ENCODE peak calls at places on chromosomes 12 and 14, in eight cellular contexts. One of them, this sample, is unnamed.
A peak's percentile ranks its signal among the peaks of the same experiment; 100 is the strongest.

GRCh38 chr12:79690606-79691298 is at the start of gene PAWR:
- DNase-seq in CD8-positive, alpha-beta T cell: no peak
- DNase-seq in heart left ventricle: peak; percentile 63
- DNase-seq in fibroblast of villous mesenchyme: peak; percentile 67
- DNase-seq in left lung: peak; percentile 91
- DNase-seq in A549: peak; percentile 59
- DNase-seq in cardiac muscle cell: peak; percentile 94
- DNase-seq in HCT116: peak; percentile 70
- DNase-seq in this sample: peak; percentile 63

GRCh38 chr14:92922883-92923743 is at the start of gene CHGA:
- DNase-seq in fibroblast of villous mesenchyme: peak; percentile 52
- DNase-seq in heart left ventricle: peak; percentile 61
- DNase-seq in CD8-positive, alpha-beta T cell: peak; percentile 32
- DNase-seq in HCT116: no peak
- DNase-seq in left lung: peak; percentile 87
- DNase-seq in cardiac muscle cell: peak; percentile 91
- DNase-seq in A549: peak; percentile 60
- DNase-seq in this sample: peak; percentile 29

GRCh38 chr12:19642305-19642704 is 203.0 kb downstream of the AEBP2 start:
- DNase-seq in HCT116: no peak
- DNase-seq in CD8-positive, alpha-beta T cell: no peak
- DNase-seq in fibroblast of villous mesenchyme: no peak
- DNase-seq in heart left ventricle: no peak
- DNase-seq in left lung: no peak
- DNase-seq in cardiac muscle cell: no peak
- DNase-seq in A549: no peak
- DNase-seq in this sample: no peak

GRCh38 chr12:125376422-125376821 is 311.2 kb downstream of the AACS start:
- DNase-seq in CD8-positive, alpha-beta T cell: no peak
- DNase-seq in cardiac muscle cell: no peak
- DNase-seq in heart left ventricle: no peak
- DNase-seq in A549: no peak
- DNase-seq in left lung: no peak
- DNase-seq in fibroblast of villous mesenchyme: no peak
- DNase-seq in HCT116: no peak
- DNase-seq in this sample: no peak

GRCh38 chr12:52043386-52044212 is 7.6 kb upstream of the NR4A1 start:
- DNase-seq in cardiac muscle cell: no peak
- DNase-seq in HCT116: no peak
- DNase-seq in fibroblast of villous mesenchyme: no peak
- DNase-seq in heart left ventricle: peak; percentile 88
- DNase-seq in left lung: no peak
- DNase-seq in CD8-positive, alpha-beta T cell: no peak
- DNase-seq in A549: no peak
- DNase-seq in this sample: peak; percentile 68

GRCh38 chr12:103208006-103208405 is 250.5 kb downstream of the ASCL1 start:
- DNase-seq in cardiac muscle cell: no peak
- DNase-seq in heart left ventricle: no peak
- DNase-seq in HCT116: no peak
- DNase-seq in CD8-positive, alpha-beta T cell: no peak
- DNase-seq in fibroblast of villous mesenchyme: no peak
- DNase-seq in left lung: no peak
- DNase-seq in A549: no peak
- DNase-seq in this sample: no peak

GRCh38 chr14:88130057-88130432 is 125.1 kb downstream of the GPR65 start:
- DNase-seq in CD8-positive, alpha-beta T cell: no peak
- DNase-seq in A549: no peak
- DNase-seq in left lung: no peak
- DNase-seq in fibroblast of villous mesenchyme: no peak
- DNase-seq in cardiac muscle cell: no peak
- DNase-seq in HCT116: no peak
- DNase-seq in heart left ventricle: no peak
- DNase-seq in this sample: no peak

GRCh38 chr14:72699852-72700257 is 194.0 kb downstream of the DPF3 start:
- DNase-seq in A549: no peak
- DNase-seq in HCT116: no peak
- DNase-seq in fibroblast of villous mesenchyme: peak; percentile 87
- DNase-seq in cardiac muscle cell: no peak
- DNase-seq in left lung: no peak
- DNase-seq in CD8-positive, alpha-beta T cell: no peak
- DNase-seq in heart left ventricle: no peak
- DNase-seq in this sample: peak; percentile 99

GRCh38 chr12:64518396-64518795 is 66.5 kb downstream of the TBK1 start:
- DNase-seq in left lung: no peak
- DNase-seq in fibroblast of villous mesenchyme: no peak
- DNase-seq in heart left ventricle: no peak
- DNase-seq in HCT116: no peak
- DNase-seq in A549: no peak
- DNase-seq in cardiac muscle cell: no peak
- DNase-seq in CD8-positive, alpha-beta T cell: no peak
- DNase-seq in this sample: no peak

DNA sequence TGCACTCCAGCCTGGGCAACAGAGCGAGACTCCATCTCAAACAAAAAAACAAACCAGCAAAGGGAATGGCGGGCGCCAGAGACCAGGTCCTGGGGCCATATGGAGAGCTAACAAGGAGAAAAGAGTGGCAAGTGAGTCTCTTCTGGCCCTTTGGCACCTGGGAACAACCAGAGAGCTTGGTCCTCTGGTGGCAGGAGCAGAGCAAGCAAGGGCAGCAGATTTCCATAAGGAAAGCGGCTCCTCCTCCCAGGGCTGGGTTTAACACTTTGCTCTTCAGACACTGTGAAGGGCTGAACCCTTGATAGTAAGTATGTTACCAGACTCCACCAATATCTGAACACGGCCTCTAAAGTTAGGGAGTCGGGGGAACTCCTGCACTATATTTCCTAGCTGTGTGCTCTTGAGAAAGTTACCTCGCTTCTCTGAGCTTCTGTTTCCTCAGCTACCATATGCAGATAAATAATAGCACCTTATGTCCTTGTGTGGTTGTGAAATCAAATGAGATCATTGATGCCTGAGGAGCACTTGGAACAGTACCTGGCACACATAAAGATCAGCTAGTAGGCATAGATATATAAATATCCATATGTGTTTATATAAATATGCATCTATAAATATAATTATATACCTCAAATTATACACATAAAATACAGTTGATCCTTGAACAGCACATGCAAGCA is 33.4 kb upstream of the PLEKHG6 start:
- DNase-seq in cardiac muscle cell: no peak
- DNase-seq in left lung: peak; percentile 28
- DNase-seq in CD8-positive, alpha-beta T cell: no peak
- DNase-seq in heart left ventricle: no peak
- DNase-seq in HCT116: no peak
- DNase-seq in A549: no peak
- DNase-seq in fibroblast of villous mesenchyme: no peak
- DNase-seq in this sample: no peak
- TF ChIP-seq CTCF in cardiac muscle cell: no peak
- TF ChIP-seq CTCF in left lung: no peak
- TF ChIP-seq CTCF in CD8-positive, alpha-beta T cell: no peak
- TF ChIP-seq CTCF in heart left ventricle: no peak
- TF ChIP-seq CTCF in HCT116: no peak
- TF ChIP-seq CTCF in A549: no peak
- TF ChIP-seq CTCF in fibroblast of villous mesenchyme: peak; percentile 14
- TF ChIP-seq CTCF in this sample: peak; percentile 10

GRCh38 chr12:62629971-62630739 is 163.5 kb downstream of the MON2 start:
- DNase-seq in HCT116: no peak
- DNase-seq in A549: no peak
- DNase-seq in fibroblast of villous mesenchyme: no peak
- DNase-seq in left lung: no peak
- DNase-seq in heart left ventricle: no peak
- DNase-seq in CD8-positive, alpha-beta T cell: no peak
- DNase-seq in cardiac muscle cell: no peak
- DNase-seq in this sample: no peak

GRCh38 chr12:62629413-62629812 is 162.8 kb downstream of the MON2 start:
- DNase-seq in cardiac muscle cell: no peak
- DNase-seq in A549: no peak
- DNase-seq in heart left ventricle: no peak
- DNase-seq in left lung: no peak
- DNase-seq in HCT116: no peak
- DNase-seq in fibroblast of villous mesenchyme: no peak
- DNase-seq in CD8-positive, alpha-beta T cell: no peak
- DNase-seq in this sample: no peak

GRCh38 chr12:62635630-62636029 is 169.0 kb downstream of the MON2 start:
- DNase-seq in heart left ventricle: no peak
- DNase-seq in cardiac muscle cell: no peak
- DNase-seq in A549: no peak
- DNase-seq in left lung: no peak
- DNase-seq in CD8-positive, alpha-beta T cell: no peak
- DNase-seq in HCT116: no peak
- DNase-seq in fibroblast of villous mesenchyme: no peak
- DNase-seq in this sample: no peak

GRCh38 chr12:62631531-62632520 is 165.2 kb downstream of the MON2 start:
- DNase-seq in CD8-positive, alpha-beta T cell: no peak
- DNase-seq in A549: peak; percentile 48
- DNase-seq in left lung: peak; percentile 87
- DNase-seq in fibroblast of villous mesenchyme: peak; percentile 70
- DNase-seq in HCT116: no peak
- DNase-seq in cardiac muscle cell: peak; percentile 47
- DNase-seq in heart left ventricle: peak; percentile 67
- DNase-seq in this sample: peak; percentile 97

DNA sequence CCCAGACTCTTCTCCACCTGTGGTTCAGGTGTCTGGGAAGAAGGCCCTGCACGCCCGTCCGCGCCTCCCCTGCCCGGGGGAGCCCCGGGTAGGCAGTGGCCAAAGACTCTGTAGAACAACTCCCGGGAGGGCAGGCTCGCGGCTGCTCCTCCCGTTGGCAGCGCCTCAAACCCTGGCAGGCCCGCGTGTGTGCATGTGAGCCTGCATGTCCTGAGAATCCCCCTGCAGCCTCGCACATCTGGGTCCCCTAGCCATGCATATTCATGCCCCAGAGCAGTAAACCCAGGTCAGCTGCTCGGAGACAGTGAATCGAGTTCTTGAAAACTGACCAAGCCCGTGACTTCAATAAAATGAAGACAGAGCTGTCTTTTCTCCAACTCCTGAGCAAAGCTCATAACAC is 165.9 kb downstream of the MON2 start:
- DNase-seq in fibroblast of villous mesenchyme: peak; percentile 47
- DNase-seq in A549: no peak
- DNase-seq in left lung: peak; percentile 82
- DNase-seq in cardiac muscle cell: no peak
- DNase-seq in heart left ventricle: peak; percentile 48
- DNase-seq in CD8-positive, alpha-beta T cell: no peak
- DNase-seq in HCT116: no peak
- DNase-seq in this sample: peak; percentile 76
- H3K4me3 ChIP-seq in fibroblast of villous mesenchyme: peak overlapping the region; percentile 54
- H3K4me3 ChIP-seq in A549: peak overlapping the region; percentile 44
- H3K4me3 ChIP-seq in left lung: peak overlapping the region; percentile 46
- H3K4me3 ChIP-seq in cardiac muscle cell: peak overlapping the region; percentile 23
- H3K4me3 ChIP-seq in heart left ventricle: peak overlapping the region; percentile 49
- H3K4me3 ChIP-seq in CD8-positive, alpha-beta T cell: peak overlapping the region; percentile 62
- H3K4me3 ChIP-seq in HCT116: no peak overlapping the region
- H3K4me3 ChIP-seq in this sample: peak overlapping the region; percentile 56

GRCh38 chr14:51386411-51386810 is 146.4 kb downstream of the TMX1 start:
- DNase-seq in left lung: no peak
- DNase-seq in fibroblast of villous mesenchyme: no peak
- DNase-seq in heart left ventricle: no peak
- DNase-seq in A549: no peak
- DNase-seq in HCT116: no peak
- DNase-seq in cardiac muscle cell: no peak
- DNase-seq in CD8-positive, alpha-beta T cell: no peak
- DNase-seq in this sample: no peak
- TF ChIP-seq CTCF in left lung: no peak
- TF ChIP-seq CTCF in fibroblast of villous mesenchyme: no peak
- TF ChIP-seq CTCF in heart left ventricle: no peak
- TF ChIP-seq CTCF in A549: no peak
- TF ChIP-seq CTCF in HCT116: no peak
- TF ChIP-seq CTCF in cardiac muscle cell: no peak
- TF ChIP-seq CTCF in CD8-positive, alpha-beta T cell: no peak
- TF ChIP-seq CTCF in this sample: no peak

DNA sequence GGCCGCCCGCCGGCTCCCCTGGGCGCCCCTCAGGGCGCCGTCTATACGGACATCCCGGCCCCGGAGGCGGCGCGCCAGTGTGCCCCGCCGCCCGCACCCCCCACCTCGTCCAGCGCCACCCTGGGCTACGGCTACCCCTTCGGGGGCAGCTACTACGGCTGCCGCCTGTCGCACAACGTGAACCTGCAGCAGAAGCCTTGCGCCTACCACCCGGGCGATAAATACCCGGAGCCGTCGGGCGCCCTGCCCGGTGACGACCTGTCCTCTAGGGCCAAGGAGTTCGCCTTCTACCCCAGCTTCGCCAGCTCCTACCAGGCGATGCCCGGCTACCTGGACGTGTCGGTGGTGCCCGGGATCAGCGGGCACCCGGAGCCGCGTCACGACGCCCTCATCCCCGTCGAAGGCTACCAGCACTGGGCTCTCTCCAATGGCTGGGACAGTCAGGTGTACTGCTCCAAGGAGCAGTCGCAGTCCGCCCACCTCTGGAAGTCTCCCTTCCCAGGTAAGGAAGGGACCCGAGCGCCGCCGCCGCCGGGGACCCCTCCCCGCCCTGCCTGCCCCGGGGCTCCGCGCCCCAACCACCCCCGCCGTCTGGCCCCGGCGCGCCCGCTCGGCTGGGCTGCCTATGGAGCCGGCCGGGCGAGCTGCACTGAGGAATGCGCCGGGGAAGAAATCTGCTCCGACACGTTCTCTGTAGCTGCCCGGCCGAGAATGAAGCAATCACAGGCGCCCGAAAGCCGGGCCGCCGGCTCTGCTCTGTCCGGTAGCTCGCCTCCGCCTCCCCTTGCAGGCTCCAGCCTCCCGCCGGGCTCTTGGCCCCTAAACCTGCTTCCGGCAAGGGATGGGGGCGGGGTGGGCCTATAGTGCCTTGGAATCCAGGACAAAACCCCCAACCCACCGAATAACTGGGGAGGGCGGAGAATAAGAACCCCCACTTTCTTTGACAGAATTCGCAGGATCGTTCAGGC is 794 bp downstream of the HOXC13 start:
- DNase-seq in A549: peak; percentile 36
- DNase-seq in cardiac muscle cell: peak; percentile 48
- DNase-seq in left lung: peak; percentile 76
- DNase-seq in fibroblast of villous mesenchyme: peak; percentile 48
- DNase-seq in heart left ventricle: no peak
- DNase-seq in CD8-positive, alpha-beta T cell: no peak
- DNase-seq in HCT116: no peak
- DNase-seq in this sample: peak; percentile 31
- H3K4me3 ChIP-seq in A549: peak overlapping the region; percentile 86
- H3K4me3 ChIP-seq in cardiac muscle cell: no peak overlapping the region
- H3K4me3 ChIP-seq in left lung: no peak overlapping the region
- H3K4me3 ChIP-seq in fibroblast of villous mesenchyme: no peak overlapping the region
- H3K4me3 ChIP-seq in heart left ventricle: no peak overlapping the region
- H3K4me3 ChIP-seq in CD8-positive, alpha-beta T cell: no peak overlapping the region
- H3K4me3 ChIP-seq in HCT116: no peak overlapping the region
- H3K4me3 ChIP-seq in this sample: no peak overlapping the region

DNA sequence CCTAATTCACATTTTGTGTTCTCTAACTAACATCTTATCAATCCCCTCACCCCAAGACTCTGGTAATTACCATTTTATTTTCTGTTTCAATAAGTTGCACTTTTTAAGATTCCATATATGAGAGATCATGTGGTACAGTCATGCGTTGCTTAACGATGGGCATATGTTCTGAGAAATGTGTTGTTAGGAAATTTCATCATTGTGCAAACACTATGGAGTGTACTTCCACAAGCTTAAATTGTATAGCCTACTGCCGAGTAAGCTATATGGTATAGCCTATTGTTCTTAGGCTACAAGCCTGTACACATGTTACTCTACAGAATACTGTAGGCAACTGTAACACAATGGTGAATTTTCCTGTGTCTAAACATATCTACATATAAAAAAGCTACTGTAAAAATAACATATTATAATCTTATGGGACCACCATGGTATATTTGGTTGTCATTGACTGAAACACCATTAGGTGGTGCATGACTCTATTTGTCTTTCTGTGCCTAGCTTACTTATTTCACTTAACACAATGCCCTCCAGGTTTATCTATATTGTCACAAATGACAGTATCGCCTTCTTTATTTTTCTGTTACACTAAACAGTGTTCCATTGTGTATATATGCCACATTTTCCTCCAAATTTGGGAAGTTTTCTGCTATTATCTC is 473.4 kb upstream of the LMO3 start:
- DNase-seq in cardiac muscle cell: no peak
- DNase-seq in CD8-positive, alpha-beta T cell: no peak
- DNase-seq in left lung: no peak
- DNase-seq in fibroblast of villous mesenchyme: no peak
- DNase-seq in heart left ventricle: no peak
- DNase-seq in HCT116: no peak
- DNase-seq in A549: no peak
- DNase-seq in this sample: no peak
- TF ChIP-seq CTCF in cardiac muscle cell: no peak
- TF ChIP-seq CTCF in CD8-positive, alpha-beta T cell: no peak
- TF ChIP-seq CTCF in left lung: no peak
- TF ChIP-seq CTCF in fibroblast of villous mesenchyme: no peak
- TF ChIP-seq CTCF in heart left ventricle: no peak
- TF ChIP-seq CTCF in HCT116: no peak
- TF ChIP-seq CTCF in A549: peak; percentile 7
- TF ChIP-seq CTCF in this sample: no peak

This sample was measured in fibroblast of the aortic adventitia.